ENCODE peak calls at places on chromosomes 1 and 21, in four cellular contexts. D, X, R and G are unnamed samples.

GRCh38 chr21:33840771-33841170 is 74.8 kb downstream of the ATP5PO start:
- DNase-seq in R (no peak), X (no peak), D (no peak), G (no peak)

GRCh38 chr1:204499511-204500468 is 5.2 kb upstream of the PIK3C2B start:
- DNase-seq in X (no peak), D (no peak), R (no peak), G (no peak)

GRCh38 chr1:35151220-35151619 is 41.7 kb downstream of the SFPQ start:
- DNase-seq in D (no peak), R (no peak), X (no peak), G (no peak)

GRCh38 chr21:8989883-8990325 is 1531.5 kb upstream of the TPTE start:
- DNase-seq in D (no peak), X (no peak), R (no peak), G (no peak)

GRCh38 chr1:162145280-162145965 is 75.9 kb downstream of the NOS1AP start:
- DNase-seq in X (no peak), R (no peak), D (no peak), G (no peak)

GRCh38 chr1:244730153-244730933 is 77.4 kb downstream of the DESI2 start:
- DNase-seq in X (peak; percentile 25), D (peak; percentile 15), R (peak; percentile 42), G (peak; percentile 36)

GRCh38 chr1:46445773-46446256 is 43.8 kb upstream of the DMBX1 start:
- DNase-seq in D (no peak), R (no peak), X (no peak), G (no peak)

GRCh38 chr1:55955237-55955636 is 624.1 kb downstream of the PLPP3 start:
- DNase-seq in X (no peak), R (no peak), D (no peak), G (no peak)

GRCh38 chr21:30233228-30233627 is 17.3 kb upstream of the CLDN8 start:
- DNase-seq in X (no peak), R (no peak), D (no peak), G (no peak)

GRCh38 chr21:43206231-43207042 is 37.6 kb downstream of the CRYAA start:
- DNase-seq in R (no peak), D (no peak), X (no peak), G (no peak)

GRCh38 chr1:56289260-56289659 is 290.1 kb downstream of the PLPP3 start:
- DNase-seq in X (no peak), R (no peak), D (no peak), G (no peak)

GRCh38 chr1:84693774-84694173 is 3.5 kb upstream of the SSX2IP start:
- DNase-seq in X (no peak), D (no peak), R (no peak), G (no peak)

GRCh38 chr21:38921511-38922215 is 115.9 kb downstream of the ETS2 start:
- DNase-seq in X (no peak), R (no peak), D (no peak), G (no peak)

GRCh38 chr1:234975941-234976871 is 152.4 kb downstream of the TOMM20 start:
- DNase-seq in X (no peak), D (no peak), R (no peak), G (no peak)

GRCh38 chr1:167297222-167298214 is 76.8 kb downstream of the POU2F1 start:
- DNase-seq in R (no peak), D (no peak), X (peak; percentile 22), G (no peak)

GRCh38 chr1:234776256-234776874 is 166.4 kb upstream of the IRF2BP2 start:
- DNase-seq in X (no peak), D (no peak), R (no peak), G (no peak)

GRCh38 chr21:44525431-44526095 is 14.4 kb downstream of the KRTAP10-1 start:
- DNase-seq in X (no peak), R (no peak), D (no peak), G (peak; percentile 41)

GRCh38 chr1:205424881-205425635 is 3.2 kb upstream of the LEMD1 start:
- DNase-seq in D (no peak), R (no peak), X (no peak), G (no peak)

GRCh38 chr1:196317535-196318522 is 290.4 kb downstream of the KCNT2 start:
- DNase-seq in R (no peak), D (no peak), X (no peak), G (no peak)

GRCh38 chr1:218259800-218260199 is 25.3 kb upstream of the RRP15 start:
- DNase-seq in X (no peak), D (no peak), R (no peak), G (no peak)

GRCh38 chr1:117540532-117540931 is 65.3 kb upstream of the TENT5C start:
- DNase-seq in X (no peak), D (no peak), R (no peak), G (no peak)

GRCh38 chr1:89545264-89546038 is 20.8 kb downstream of the LRRC8B start:
- DNase-seq in D (no peak), X (no peak), R (no peak), G (no peak)

GRCh38 chr1:88697503-88697902 is 13.4 kb downstream of the PKN2 start:
- DNase-seq in X (no peak), D (no peak), R (no peak), G (no peak)

GRCh38 chr1:245260116-245260882 is 105.5 kb downstream of the KIF26B start:
- DNase-seq in X (peak; percentile 12), D (no peak), R (no peak), G (no peak)

DNA sequence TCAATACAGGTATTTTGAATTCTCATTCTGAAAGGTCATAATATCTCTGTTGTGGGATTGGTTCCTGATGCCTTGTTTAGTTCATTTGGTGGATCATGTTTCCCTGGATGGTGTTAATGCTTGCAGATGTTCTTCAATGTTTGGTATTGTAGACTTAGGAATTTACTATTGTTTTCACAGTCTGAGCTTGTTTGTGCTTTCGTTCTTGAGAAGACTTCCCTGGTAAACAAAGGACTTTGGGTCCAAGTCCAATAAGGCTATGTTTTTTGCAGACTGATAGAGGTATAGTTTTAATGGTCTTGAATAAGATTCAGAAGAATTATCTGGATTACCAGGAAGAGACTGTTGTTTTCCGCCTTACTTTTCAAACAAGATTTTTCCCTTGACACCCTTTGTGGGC is 1646.3 kb downstream of the AMY1C start:
- DNase-seq in R (no peak), D (no peak), X (no peak), G (no peak)
- H3K27me3 ChIP-seq in R (no peaks in the 10 kb centered on the region), D (no peaks in the 10 kb centered on the region), X (no peaks in the 10 kb centered on the region), G (no peaks in the 10 kb centered on the region)

GRCh38 chr1:236342403-236343245 is 51.5 kb upstream of the EDARADD start:
- DNase-seq in D (no peak), R (no peak), X (no peak), G (no peak)

GRCh38 chr1:236343246-236343862 is 50.7 kb upstream of the EDARADD start:
- DNase-seq in R (no peak), X (no peak), D (no peak), G (no peak)

GRCh38 chr1:236341298-236341697 is 52.8 kb upstream of the EDARADD start:
- DNase-seq in D (no peak), R (no peak), X (peak; percentile 45), G (no peak)

GRCh38 chr1:236348071-236348470 is 46.0 kb upstream of the EDARADD start:
- DNase-seq in X (no peak), D (no peak), R (no peak), G (no peak)

GRCh38 chr1:236345728-236346127 is 48.4 kb upstream of the EDARADD start:
- DNase-seq in D (no peak), R (no peak), X (no peak), G (no peak)
- TF ChIP-seq CTCF in D (no peak), R (no peak), X (peak; percentile 17), G (no peak)

DNA sequence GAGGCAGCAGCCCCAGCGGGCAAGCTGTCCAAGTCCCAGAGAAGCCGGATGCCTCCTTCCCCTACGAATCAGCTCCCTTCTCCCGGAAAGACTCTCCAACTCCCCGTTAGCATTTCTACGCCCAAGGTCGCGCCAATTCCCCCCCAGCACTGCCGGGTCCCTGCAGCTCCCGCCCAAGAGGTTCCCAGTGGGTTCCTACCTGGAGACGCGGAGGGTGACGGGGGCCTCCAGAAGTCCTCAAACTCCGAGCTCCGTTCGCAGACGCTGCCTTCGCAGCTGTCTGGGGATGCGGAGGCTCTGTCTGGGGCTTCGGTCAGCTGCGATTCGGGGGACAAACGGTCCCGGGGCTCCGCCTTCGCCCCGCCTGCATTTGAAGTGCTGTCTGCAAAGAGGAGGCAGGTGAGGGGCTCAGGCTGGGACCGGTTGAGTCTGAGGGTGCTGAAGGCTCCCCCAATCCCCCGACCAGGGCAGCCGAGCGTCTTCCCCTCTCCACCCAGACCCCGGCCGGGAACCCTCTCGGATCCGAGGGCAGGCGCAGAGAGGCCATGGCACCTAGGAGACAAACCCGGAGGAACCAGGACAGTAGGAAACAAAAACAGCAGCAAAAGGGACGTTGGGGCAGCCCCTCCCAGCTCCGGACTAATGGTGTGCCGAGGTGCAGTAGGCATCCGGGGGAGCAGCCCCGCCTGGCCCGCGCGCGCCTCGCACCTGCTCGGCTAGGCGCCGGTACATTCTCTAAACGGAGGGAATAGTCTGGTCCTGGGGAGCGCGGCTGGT is 3.9 kb downstream of the GFI1 start:
- DNase-seq in R (no peak), D (peak; percentile 32), X (no peak), G (no peak)
- H3K27me3 ChIP-seq in R (peaks cover 74% of the 10 kb centered on the region), D (no peaks in the 10 kb centered on the region), X (no peaks in the 10 kb centered on the region), G (peaks cover 89% of the 10 kb centered on the region)

GRCh38 chr21:26850116-26850643 is 5.0 kb upstream of the ADAMTS1 start:
- DNase-seq in R (no peak), D (no peak), X (no peak), G (no peak)
- TF ChIP-seq CTCF in R (peak; percentile 84), D (no peak), X (peak; percentile 67), G (peak; percentile 88)

DNA sequence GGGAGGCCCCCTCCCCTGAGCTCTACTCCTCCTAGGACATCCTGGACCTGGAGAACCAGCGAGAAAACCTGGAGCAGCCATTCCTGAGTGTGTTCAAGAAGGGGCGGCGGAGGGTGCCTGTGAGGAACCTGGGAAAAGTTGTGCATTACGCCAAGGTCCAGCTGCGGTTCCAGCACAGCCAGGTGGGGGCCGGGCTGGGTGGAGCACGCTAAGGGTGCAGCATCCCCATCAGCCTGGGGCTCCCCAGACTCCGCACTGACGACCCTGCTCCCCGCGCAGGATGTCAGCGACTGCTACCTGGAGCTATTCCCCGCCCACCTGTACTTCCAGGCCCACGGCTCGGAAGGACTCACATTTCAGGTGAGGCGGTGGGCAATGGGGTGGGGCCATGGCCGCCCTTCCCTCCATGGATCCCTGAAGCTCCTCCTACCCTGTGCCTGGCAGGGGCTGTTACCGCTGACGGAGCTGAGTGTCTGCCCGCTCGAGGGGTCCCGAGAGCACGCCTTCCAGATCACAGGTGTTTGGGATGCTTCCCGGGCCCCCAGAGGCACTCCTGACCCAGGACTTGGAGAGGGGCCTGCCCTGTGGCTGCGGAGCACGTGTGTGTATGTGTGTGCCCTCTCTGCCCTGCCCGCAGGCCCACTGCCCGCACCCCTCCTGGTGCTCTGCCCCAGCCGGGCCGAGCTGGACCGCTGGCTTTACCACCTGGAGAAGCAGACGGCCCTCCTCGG is 4.1 kb downstream of the PLEKHN1 start:
- DNase-seq in D (no peak), R (no peak), X (no peak), G (no peak)
- H3K27me3 ChIP-seq in D (peaks cover 18% of the 10 kb centered on the region), R (peaks cover 48% of the 10 kb centered on the region), X (peaks cover 7% of the 10 kb centered on the region), G (peaks cover 86% of the 10 kb centered on the region)

GRCh38 chr1:79852004-79852403 is 845.5 kb upstream of the ADGRL4 start:
- DNase-seq in X (no peak), D (no peak), R (no peak), G (no peak)
- TF ChIP-seq CTCF in X (no peak), D (no peak), R (no peak), G (no peak)

GRCh38 chr1:200029624-200030074 is 2.1 kb downstream of the NR5A2 start:
- DNase-seq in R (no peak), X (peak; percentile 25), D (no peak), G (no peak)
- H3K27me3 ChIP-seq in R (peaks cover 69% of the 10 kb centered on the region), X (no peaks in the 10 kb centered on the region), D (peaks cover 68% of the 10 kb centered on the region), G (peaks cover 43% of the 10 kb centered on the region)